ENCODE peak calls at places on chromosomes 3 and 15, in six cellular contexts. One of them, this sample, is unnamed.

GRCh38 chr3:8595252-8595934 is 49.2 kb downstream of the SSUH2 start:
- DNase-seq in HL-60: no peak
- DNase-seq in HepG2: no peak
- DNase-seq in K562: no peak
- DNase-seq in SK-N-SH: no peak
- DNase-seq in H1: no peak
- DNase-seq in this sample: no peak

GRCh38 chr3:81782585-81782984 is 21.1 kb upstream of the GBE1 start:
- DNase-seq in HL-60: no peak
- DNase-seq in HepG2: no peak
- DNase-seq in K562: no peak
- DNase-seq in SK-N-SH: no peak
- DNase-seq in H1: no peak
- DNase-seq in this sample: no peak

GRCh38 chr3:101725890-101726275 is 1.5 kb downstream of the CEP97 start:
- DNase-seq in HL-60: no peak
- DNase-seq in HepG2: no peak
- DNase-seq in K562: no peak
- DNase-seq in SK-N-SH: no peak
- DNase-seq in H1: no peak
- DNase-seq in this sample: no peak

GRCh38 chr3:102471001-102471400 is 36.2 kb downstream of the ZPLD1 start:
- DNase-seq in HL-60: no peak
- DNase-seq in HepG2: no peak
- DNase-seq in K562: no peak
- DNase-seq in SK-N-SH: no peak
- DNase-seq in H1: peak
- DNase-seq in this sample: no peak

GRCh38 chr3:55488398-55489055 is 1.4 kb upstream of the WNT5A start:
- DNase-seq in HL-60: peak
- DNase-seq in HepG2: no peak
- DNase-seq in K562: peak
- DNase-seq in SK-N-SH: peak
- DNase-seq in H1: no peak
- DNase-seq in this sample: peak

GRCh38 chr3:127472506-127472905 is 118.0 kb downstream of the TPRA1 start:
- DNase-seq in HL-60: no peak
- DNase-seq in HepG2: no peak
- DNase-seq in K562: no peak
- DNase-seq in SK-N-SH: no peak
- DNase-seq in H1: no peak
- DNase-seq in this sample: no peak

GRCh38 chr3:99662838-99663570 is 24.6 kb downstream of the COL8A1 start:
- DNase-seq in HL-60: no peak
- DNase-seq in HepG2: no peak
- DNase-seq in K562: no peak
- DNase-seq in SK-N-SH: no peak
- DNase-seq in H1: no peak
- DNase-seq in this sample: no peak

GRCh38 chr15:96268421-96269204 is 61.9 kb upstream of the NR2F2 start:
- DNase-seq in HL-60: no peak
- DNase-seq in HepG2: no peak
- DNase-seq in K562: no peak
- DNase-seq in SK-N-SH: no peak
- DNase-seq in H1: no peak
- DNase-seq in this sample: no peak

GRCh38 chr15:71736286-71736947 is 73.9 kb upstream of the NR2E3 start:
- DNase-seq in HL-60: no peak
- DNase-seq in HepG2: no peak
- DNase-seq in K562: no peak
- DNase-seq in SK-N-SH: no peak
- DNase-seq in H1: no peak
- DNase-seq in this sample: no peak

GRCh38 chr3:103126111-103126510 is 691.3 kb downstream of the ZPLD1 start:
- DNase-seq in HL-60: no peak
- DNase-seq in HepG2: no peak
- DNase-seq in K562: no peak
- DNase-seq in SK-N-SH: no peak
- DNase-seq in H1: no peak
- DNase-seq in this sample: peak

GRCh38 chr15:92454525-92455105 is 60.9 kb downstream of the ST8SIA2 start:
- DNase-seq in HL-60: no peak
- DNase-seq in HepG2: no peak
- DNase-seq in K562: no peak
- DNase-seq in SK-N-SH: no peak
- DNase-seq in H1: no peak
- DNase-seq in this sample: no peak

GRCh38 chr3:153130312-153130977 is 31.6 kb upstream of the RAP2B start:
- DNase-seq in HL-60: no peak
- DNase-seq in HepG2: no peak
- DNase-seq in K562: no peak
- DNase-seq in SK-N-SH: no peak
- DNase-seq in H1: no peak
- DNase-seq in this sample: peak

GRCh38 chr3:48678056-48678455 is 7.7 kb downstream of the NCKIPSD start:
- DNase-seq in HL-60: no peak
- DNase-seq in HepG2: no peak
- DNase-seq in K562: no peak
- DNase-seq in SK-N-SH: no peak
- DNase-seq in H1: no peak
- DNase-seq in this sample: no peak

GRCh38 chr3:42831321-42831713 is 22.1 kb downstream of the ACKR2 start:
- DNase-seq in HL-60: peak
- DNase-seq in HepG2: peak
- DNase-seq in K562: peak
- DNase-seq in SK-N-SH: peak
- DNase-seq in H1: peak
- DNase-seq in this sample: no peak

DNA sequence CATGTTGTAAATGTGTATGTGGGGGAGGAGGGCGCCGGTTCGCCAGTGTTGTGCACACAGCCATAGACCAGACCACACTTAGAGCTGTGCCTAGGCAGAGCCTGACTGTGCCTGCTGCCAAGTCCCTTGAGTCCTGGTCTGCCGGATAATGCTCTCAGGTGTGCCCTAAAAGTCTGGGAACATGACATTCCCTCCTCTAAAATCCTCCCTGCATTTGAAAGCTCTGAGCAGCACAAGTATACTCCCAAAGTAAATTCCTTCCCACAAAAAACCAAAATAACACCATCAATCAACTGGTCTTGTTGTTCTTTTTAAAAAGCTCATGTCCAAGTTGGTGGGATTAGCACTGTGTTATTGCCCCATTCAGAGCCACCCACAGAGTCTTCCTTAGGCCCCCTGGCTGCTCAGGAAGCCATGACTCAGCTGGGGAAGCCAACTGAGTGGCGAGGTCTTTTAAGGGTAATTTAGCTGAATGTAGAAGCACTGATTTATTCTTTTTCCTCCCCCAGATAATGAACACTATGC is 147.8 kb upstream of the MCTP2 start:
- DNase-seq in HL-60: no peak
- DNase-seq in HepG2: no peak
- DNase-seq in K562: no peak
- DNase-seq in SK-N-SH: no peak
- DNase-seq in H1: no peak
- DNase-seq in this sample: no peak
- TF ChIP-seq GABPA in HL-60: no peak
- TF ChIP-seq GABPA in HepG2: no peak
- TF ChIP-seq GABPA in K562: no peak
- TF ChIP-seq GABPA in SK-N-SH: no peak
- TF ChIP-seq GABPA in H1: no peak
- TF ChIP-seq GABPA in this sample: no peak

GRCh38 chr3:78430741-78431140 is 1337.1 kb downstream of the ROBO1 start:
- DNase-seq in HL-60: no peak
- DNase-seq in HepG2: no peak
- DNase-seq in K562: no peak
- DNase-seq in SK-N-SH: no peak
- DNase-seq in H1: no peak
- DNase-seq in this sample: no peak

GRCh38 chr3:78427303-78427702 is 1340.5 kb downstream of the ROBO1 start:
- DNase-seq in HL-60: no peak
- DNase-seq in HepG2: no peak
- DNase-seq in K562: no peak
- DNase-seq in SK-N-SH: no peak
- DNase-seq in H1: no peak
- DNase-seq in this sample: no peak
- TF ChIP-seq GABPA in HL-60: no peak
- TF ChIP-seq GABPA in HepG2: no peak
- TF ChIP-seq GABPA in K562: no peak
- TF ChIP-seq GABPA in SK-N-SH: no peak
- TF ChIP-seq GABPA in H1: no peak
- TF ChIP-seq GABPA in this sample: no peak

GRCh38 chr3:10808130-10808735 is 7.8 kb upstream of the SLC6A11 start:
- DNase-seq in HL-60: no peak
- DNase-seq in HepG2: no peak
- DNase-seq in K562: no peak
- DNase-seq in SK-N-SH: no peak
- DNase-seq in H1: no peak
- DNase-seq in this sample: no peak
- TF ChIP-seq GABPA in HL-60: no peak
- TF ChIP-seq GABPA in HepG2: no peak
- TF ChIP-seq GABPA in K562: no peak
- TF ChIP-seq GABPA in SK-N-SH: no peak
- TF ChIP-seq GABPA in H1: no peak
- TF ChIP-seq GABPA in this sample: no peak

GRCh38 chr3:169170456-169170855 is 493.1 kb downstream of the MECOM start:
- DNase-seq in HL-60: no peak
- DNase-seq in HepG2: no peak
- DNase-seq in K562: no peak
- DNase-seq in SK-N-SH: no peak
- DNase-seq in H1: no peak
- DNase-seq in this sample: no peak

GRCh38 chr3:169173231-169173630 is 490.3 kb downstream of the MECOM start:
- DNase-seq in HL-60: no peak
- DNase-seq in HepG2: no peak
- DNase-seq in K562: no peak
- DNase-seq in SK-N-SH: no peak
- DNase-seq in H1: no peak
- DNase-seq in this sample: no peak

GRCh38 chr3:169173636-169174035 is 489.9 kb downstream of the MECOM start:
- DNase-seq in HL-60: no peak
- DNase-seq in HepG2: no peak
- DNase-seq in K562: no peak
- DNase-seq in SK-N-SH: no peak
- DNase-seq in H1: no peak
- DNase-seq in this sample: no peak

GRCh38 chr3:169172535-169172934 is 491.0 kb downstream of the MECOM start:
- DNase-seq in HL-60: no peak
- DNase-seq in HepG2: no peak
- DNase-seq in K562: no peak
- DNase-seq in SK-N-SH: no peak
- DNase-seq in H1: no peak
- DNase-seq in this sample: no peak

GRCh38 chr3:169171739-169172138 is 491.8 kb downstream of the MECOM start:
- DNase-seq in HL-60: no peak
- DNase-seq in HepG2: no peak
- DNase-seq in K562: no peak
- DNase-seq in SK-N-SH: no peak
- DNase-seq in H1: no peak
- DNase-seq in this sample: no peak
- TF ChIP-seq GABPA in HL-60: no peak
- TF ChIP-seq GABPA in HepG2: no peak
- TF ChIP-seq GABPA in K562: no peak
- TF ChIP-seq GABPA in SK-N-SH: no peak
- TF ChIP-seq GABPA in H1: no peak
- TF ChIP-seq GABPA in this sample: no peak

GRCh38 chr3:159727506-159727905 is 261.1 kb upstream of the IL12A start:
- DNase-seq in HL-60: no peak
- DNase-seq in HepG2: no peak
- DNase-seq in K562: no peak
- DNase-seq in SK-N-SH: no peak
- DNase-seq in H1: no peak
- DNase-seq in this sample: no peak

GRCh38 chr3:159726231-159726964 is 262.2 kb upstream of the IL12A start:
- DNase-seq in HL-60: no peak
- DNase-seq in HepG2: no peak
- DNase-seq in K562: no peak
- DNase-seq in SK-N-SH: no peak
- DNase-seq in H1: no peak
- DNase-seq in this sample: no peak

GRCh38 chr3:159721324-159721723 is 267.3 kb upstream of the IL12A start:
- DNase-seq in HL-60: no peak
- DNase-seq in HepG2: no peak
- DNase-seq in K562: no peak
- DNase-seq in SK-N-SH: no peak
- DNase-seq in H1: no peak
- DNase-seq in this sample: no peak

DNA sequence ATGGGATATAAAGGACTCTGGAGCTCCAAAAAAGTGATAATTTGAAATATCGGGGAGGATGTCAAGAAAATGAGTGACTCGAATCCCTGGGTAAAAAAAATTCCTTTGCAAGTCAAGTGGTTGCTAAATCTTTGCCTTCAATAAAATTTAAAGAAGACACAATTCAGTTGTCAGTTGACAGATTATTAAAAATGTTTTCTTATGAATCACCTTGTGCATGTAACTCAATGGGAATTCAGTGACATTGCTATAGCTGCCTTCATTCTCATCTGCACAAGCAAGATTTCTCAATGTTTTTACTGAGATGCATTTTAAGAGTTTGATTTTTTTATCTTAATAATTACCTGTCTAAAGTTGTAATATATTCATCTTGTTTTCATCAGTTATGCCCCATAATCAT is 264.0 kb upstream of the IL12A start:
- DNase-seq in HL-60: no peak
- DNase-seq in HepG2: no peak
- DNase-seq in K562: no peak
- DNase-seq in SK-N-SH: no peak
- DNase-seq in H1: no peak
- DNase-seq in this sample: no peak
- TF ChIP-seq GABPA in HL-60: no peak
- TF ChIP-seq GABPA in HepG2: no peak
- TF ChIP-seq GABPA in K562: no peak
- TF ChIP-seq GABPA in SK-N-SH: no peak
- TF ChIP-seq GABPA in H1: no peak
- TF ChIP-seq GABPA in this sample: no peak

GRCh38 chr3:57659004-57659672 is 33.7 kb downstream of the DENND6A start:
- DNase-seq in HL-60: no peak
- DNase-seq in HepG2: no peak
- DNase-seq in K562: no peak
- DNase-seq in SK-N-SH: no peak
- DNase-seq in H1: no peak
- DNase-seq in this sample: no peak

GRCh38 chr3:57654214-57654613 is 38.7 kb downstream of the DENND6A start:
- DNase-seq in HL-60: no peak
- DNase-seq in HepG2: no peak
- DNase-seq in K562: no peak
- DNase-seq in SK-N-SH: no peak
- DNase-seq in H1: no peak
- DNase-seq in this sample: no peak

GRCh38 chr3:57655727-57656126 is 37.1 kb downstream of the DENND6A start:
- DNase-seq in HL-60: no peak
- DNase-seq in HepG2: no peak
- DNase-seq in K562: no peak
- DNase-seq in SK-N-SH: no peak
- DNase-seq in H1: no peak
- DNase-seq in this sample: no peak

GRCh38 chr3:57661404-57661803 is 31.5 kb downstream of the DENND6A start:
- DNase-seq in HL-60: no peak
- DNase-seq in HepG2: no peak
- DNase-seq in K562: no peak
- DNase-seq in SK-N-SH: no peak
- DNase-seq in H1: no peak
- DNase-seq in this sample: no peak

GRCh38 chr3:57659810-57660439 is 33.0 kb downstream of the DENND6A start:
- DNase-seq in HL-60: no peak
- DNase-seq in HepG2: no peak
- DNase-seq in K562: no peak
- DNase-seq in SK-N-SH: no peak
- DNase-seq in H1: no peak
- DNase-seq in this sample: no peak
- TF ChIP-seq GABPA in HL-60: no peak
- TF ChIP-seq GABPA in HepG2: no peak
- TF ChIP-seq GABPA in K562: no peak
- TF ChIP-seq GABPA in SK-N-SH: no peak
- TF ChIP-seq GABPA in H1: no peak
- TF ChIP-seq GABPA in this sample: no peak

This sample was measured in GM12878.